ENCODE peak calls at places on chromosome 22, in five cellular contexts. One of them, this sample, is unnamed.
A peak's percentile ranks its signal among the peaks of the same experiment; 100 is the strongest.

GRCh38 chr22:35140879-35141745 is 75.2 kb downstream of the ISX start:
- DNase-seq in fibroblast of lung: no peak
- DNase-seq in HepG2: no peak
- DNase-seq in psoas muscle: no peak
- DNase-seq in A549: no peak
- DNase-seq in this sample: no peak

GRCh38 chr22:28977481-28977971 is 84.1 kb downstream of the C22orf31 start:
- DNase-seq in psoas muscle: no peak
- DNase-seq in A549: peak; percentile 17
- DNase-seq in fibroblast of lung: peak; percentile 55
- DNase-seq in HepG2: peak; percentile 89
- DNase-seq in this sample: no peak

GRCh38 chr22:41568811-41569210 is 8.0 kb downstream of the CSDC2 start:
- DNase-seq in fibroblast of lung: no peak
- DNase-seq in A549: no peak
- DNase-seq in HepG2: no peak
- DNase-seq in psoas muscle: no peak
- DNase-seq in this sample: no peak

GRCh38 chr22:25008666-25009065 is 56.1 kb downstream of the KIAA1671 start:
- DNase-seq in fibroblast of lung: no peak
- DNase-seq in psoas muscle: no peak
- DNase-seq in A549: peak; percentile 16
- DNase-seq in HepG2: no peak
- DNase-seq in this sample: no peak

GRCh38 chr22:29307658-29308147 is 1.3 kb downstream of the GAS2L1 start:
- DNase-seq in A549: no peak
- DNase-seq in fibroblast of lung: peak; percentile 15
- DNase-seq in HepG2: no peak
- DNase-seq in psoas muscle: no peak
- DNase-seq in this sample: no peak

GRCh38 chr22:22588485-22589164 is 29.6 kb upstream of the PRAME start:
- DNase-seq in HepG2: no peak
- DNase-seq in A549: no peak
- DNase-seq in psoas muscle: no peak
- DNase-seq in fibroblast of lung: no peak
- DNase-seq in this sample: no peak

GRCh38 chr22:38032681-38033521 is 24.3 kb upstream of the PICK1 start:
- DNase-seq in fibroblast of lung: peak; percentile 69
- DNase-seq in A549: peak; percentile 53
- DNase-seq in psoas muscle: no peak
- DNase-seq in HepG2: peak; percentile 51
- DNase-seq in this sample: no peak

GRCh38 chr22:39383841-39384625 is 15.5 kb upstream of the TAB1 start:
- DNase-seq in psoas muscle: no peak
- DNase-seq in A549: no peak
- DNase-seq in HepG2: no peak
- DNase-seq in fibroblast of lung: peak; percentile 20
- DNase-seq in this sample: no peak

GRCh38 chr22:17436382-17436951 is 67.2 kb downstream of the CECR2 start:
- DNase-seq in HepG2: no peak
- DNase-seq in A549: no peak
- DNase-seq in psoas muscle: no peak
- DNase-seq in fibroblast of lung: peak; percentile 20
- DNase-seq in this sample: no peak

GRCh38 chr22:24355574-24355973 is 71.8 kb upstream of the ADORA2A start:
- DNase-seq in HepG2: no peak
- DNase-seq in fibroblast of lung: no peak
- DNase-seq in psoas muscle: no peak
- DNase-seq in A549: no peak
- DNase-seq in this sample: no peak

GRCh38 chr22:29481265-29482000 is 1.4 kb downstream of the NEFH start:
- DNase-seq in psoas muscle: no peak
- DNase-seq in A549: no peak
- DNase-seq in HepG2: no peak
- DNase-seq in fibroblast of lung: no peak
- DNase-seq in this sample: no peak

GRCh38 chr22:34814260-34814659 is 251.7 kb upstream of the ISX start:
- DNase-seq in A549: no peak
- DNase-seq in psoas muscle: no peak
- DNase-seq in HepG2: peak; percentile 10
- DNase-seq in fibroblast of lung: peak; percentile 41
- DNase-seq in this sample: no peak

GRCh38 chr22:24592144-24592845 is 578 bp downstream of the LRRC75B start:
- DNase-seq in psoas muscle: no peak
- DNase-seq in A549: peak; percentile 32
- DNase-seq in HepG2: no peak
- DNase-seq in fibroblast of lung: no peak
- DNase-seq in this sample: no peak

GRCh38 chr22:35154937-35155387 is 89.0 kb downstream of the ISX start:
- DNase-seq in fibroblast of lung: peak; percentile 36
- DNase-seq in A549: peak; percentile 64
- DNase-seq in HepG2: peak; percentile 56
- DNase-seq in psoas muscle: no peak
- DNase-seq in this sample: no peak

GRCh38 chr22:50271519-50271970 is 1.4 kb upstream of the MAPK11 start:
- DNase-seq in fibroblast of lung: peak; percentile 63
- DNase-seq in psoas muscle: no peak
- DNase-seq in A549: peak; percentile 52
- DNase-seq in HepG2: peak; percentile 34
- DNase-seq in this sample: no peak
- TF ChIP-seq CTCF in fibroblast of lung: peak; percentile 10
- TF ChIP-seq CTCF in psoas muscle: no peak
- TF ChIP-seq CTCF in A549: no peak
- TF ChIP-seq CTCF in HepG2: peak; percentile 54
- TF ChIP-seq CTCF in this sample: no peak

GRCh38 chr22:36383110-36383581 is 4.6 kb downstream of the MYH9 start:
- DNase-seq in psoas muscle: no peak
- DNase-seq in A549: no peak
- DNase-seq in HepG2: no peak
- DNase-seq in fibroblast of lung: peak; percentile 98
- DNase-seq in this sample: no peak
- H3K4me1 ChIP-seq in psoas muscle: peaks cover 64% of the 10 kb centered on the region
- H3K4me1 ChIP-seq in A549: peaks cover 60% of the 10 kb centered on the region
- H3K4me1 ChIP-seq in HepG2: peaks cover 42% of the 10 kb centered on the region
- H3K4me1 ChIP-seq in fibroblast of lung: peaks cover 17% of the 10 kb centered on the region
- H3K4me1 ChIP-seq in this sample: peaks cover 80% of the 10 kb centered on the region

GRCh38 chr22:30863161-30863833 is 105.3 kb downstream of the MORC2 start:
- DNase-seq in HepG2: peak; percentile 93
- DNase-seq in fibroblast of lung: peak; percentile 50
- DNase-seq in psoas muscle: no peak
- DNase-seq in A549: no peak
- DNase-seq in this sample: peak; percentile 75
- TF ChIP-seq CTCF in HepG2: peak; percentile 35
- TF ChIP-seq CTCF in fibroblast of lung: no peak
- TF ChIP-seq CTCF in psoas muscle: no peak
- TF ChIP-seq CTCF in A549: no peak
- TF ChIP-seq CTCF in this sample: no peak

DNA sequence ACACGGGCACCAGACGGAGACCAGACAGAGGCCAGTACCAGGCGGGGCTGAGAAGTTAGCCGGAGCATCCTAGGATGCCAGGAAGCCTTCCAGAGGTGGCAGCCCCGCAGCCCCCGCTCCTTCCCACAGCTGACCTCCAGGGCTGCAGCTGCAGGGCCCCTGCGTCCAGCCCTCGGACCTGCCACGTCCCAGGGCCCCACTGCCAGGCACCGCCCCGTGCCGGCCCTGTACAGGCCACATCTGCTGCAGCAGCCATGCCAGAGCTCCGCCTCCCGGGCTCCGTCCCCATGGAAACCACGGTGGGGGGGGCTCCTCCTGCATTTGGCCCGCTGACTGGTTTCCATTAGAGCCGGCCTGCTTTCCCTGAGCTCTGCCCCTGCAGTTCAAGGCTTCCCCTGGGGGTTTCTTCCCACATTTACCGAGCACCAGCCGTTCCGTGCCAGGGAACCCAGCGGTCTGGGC is 62.5 kb upstream of the PPARA start:
- DNase-seq in HepG2: no peak
- DNase-seq in A549: peak; percentile 67
- DNase-seq in psoas muscle: peak; percentile 96
- DNase-seq in fibroblast of lung: peak; percentile 94
- DNase-seq in this sample: peak; percentile 95
- H3K4me1 ChIP-seq in HepG2: peaks cover 40% of the 10 kb centered on the region
- H3K4me1 ChIP-seq in A549: peaks cover 84% of the 10 kb centered on the region
- H3K4me1 ChIP-seq in psoas muscle: peaks cover 98% of the 10 kb centered on the region
- H3K4me1 ChIP-seq in fibroblast of lung: peaks cover 64% of the 10 kb centered on the region
- H3K4me1 ChIP-seq in this sample: peaks cover 100% of the 10 kb centered on the region

GRCh38 chr22:20128619-20128901 is 3.0 kb upstream of the ZDHHC8 start:
- DNase-seq in HepG2: no peak
- DNase-seq in A549: no peak
- DNase-seq in fibroblast of lung: no peak
- DNase-seq in psoas muscle: no peak
- DNase-seq in this sample: no peak

GRCh38 chr22:20127869-20128618 is 3.6 kb upstream of the ZDHHC8 start:
- DNase-seq in fibroblast of lung: no peak
- DNase-seq in psoas muscle: no peak
- DNase-seq in HepG2: no peak
- DNase-seq in A549: no peak
- DNase-seq in this sample: no peak

GRCh38 chr22:20130319-20130718 is 1.3 kb upstream of the ZDHHC8 start:
- DNase-seq in A549: no peak
- DNase-seq in psoas muscle: no peak
- DNase-seq in HepG2: no peak
- DNase-seq in fibroblast of lung: no peak
- DNase-seq in this sample: no peak

GRCh38 chr22:20129747-20130014 is 1.9 kb upstream of the ZDHHC8 start:
- DNase-seq in psoas muscle: no peak
- DNase-seq in A549: no peak
- DNase-seq in HepG2: no peak
- DNase-seq in fibroblast of lung: no peak
- DNase-seq in this sample: no peak

GRCh38 chr22:20128902-20129746 is 2.5 kb upstream of the ZDHHC8 start:
- DNase-seq in A549: peak; percentile 46
- DNase-seq in HepG2: peak; percentile 49
- DNase-seq in fibroblast of lung: no peak
- DNase-seq in psoas muscle: no peak
- DNase-seq in this sample: no peak
- TF ChIP-seq CTCF in A549: peak; percentile 27
- TF ChIP-seq CTCF in HepG2: peak; percentile 87
- TF ChIP-seq CTCF in fibroblast of lung: peak; percentile 39
- TF ChIP-seq CTCF in psoas muscle: peak; percentile 40
- TF ChIP-seq CTCF in this sample: no peak